ENCODE peak calls at places on chromosomes 1 and 21, in four cellular contexts. One of them, this sample, is unnamed.

GRCh38 chr1:248739580-248740205 is 15.9 kb downstream of the LYPD8 start:
- DNase-seq in KG1: no peak
- DNase-seq in HuH-7: no peak
- DNase-seq in mammary epithelial cell: no peak
- DNase-seq in this sample: no peak

GRCh38 chr1:11350265-11350664 is 77.3 kb downstream of the UBIAD1 start:
- DNase-seq in mammary epithelial cell: no peak
- DNase-seq in HuH-7: no peak
- DNase-seq in KG1: no peak
- DNase-seq in this sample: no peak

GRCh38 chr1:52032785-52033131 is 852 bp downstream of the KTI12 start:
- DNase-seq in KG1: no peak
- DNase-seq in mammary epithelial cell: no peak
- DNase-seq in HuH-7: peak
- DNase-seq in this sample: no peak

GRCh38 chr1:36420409-36420808 is 22.7 kb upstream of the LSM10 start:
- DNase-seq in KG1: no peak
- DNase-seq in mammary epithelial cell: no peak
- DNase-seq in HuH-7: no peak
- DNase-seq in this sample: no peak

GRCh38 chr1:214558002-214558770 is 6.8 kb upstream of the PTPN14 start:
- DNase-seq in mammary epithelial cell: peak
- DNase-seq in KG1: no peak
- DNase-seq in HuH-7: no peak
- DNase-seq in this sample: peak

GRCh38 chr1:44057293-44057692 is 26.0 kb upstream of the SLC6A9 start:
- DNase-seq in mammary epithelial cell: no peak
- DNase-seq in KG1: no peak
- DNase-seq in HuH-7: no peak
- DNase-seq in this sample: peak

GRCh38 chr1:65264197-65264929 is 45.0 kb upstream of the DNAJC6 start:
- DNase-seq in HuH-7: peak
- DNase-seq in KG1: no peak
- DNase-seq in mammary epithelial cell: peak
- DNase-seq in this sample: no peak

GRCh38 chr1:236176337-236177336 is 34.3 kb downstream of the GPR137B start:
- DNase-seq in KG1: no peak
- DNase-seq in HuH-7: no peak
- DNase-seq in mammary epithelial cell: no peak
- DNase-seq in this sample: no peak

GRCh38 chr21:33848252-33848953 is 67.2 kb downstream of the ATP5PO start:
- DNase-seq in mammary epithelial cell: peak
- DNase-seq in KG1: no peak
- DNase-seq in HuH-7: no peak
- DNase-seq in this sample: no peak

GRCh38 chr1:238960071-238960470 is 426.3 kb upstream of the CHRM3 start:
- DNase-seq in KG1: no peak
- DNase-seq in mammary epithelial cell: peak
- DNase-seq in HuH-7: no peak
- DNase-seq in this sample: no peak

GRCh38 chr1:27349784-27350672 is 8.2 kb downstream of the SYTL1 start:
- DNase-seq in mammary epithelial cell: no peak
- DNase-seq in HuH-7: peak
- DNase-seq in KG1: no peak
- DNase-seq in this sample: no peak

GRCh38 chr1:5943373-5944068 is 48.7 kb downstream of the NPHP4 start:
- DNase-seq in mammary epithelial cell: no peak
- DNase-seq in HuH-7: no peak
- DNase-seq in KG1: no peak
- DNase-seq in this sample: no peak

GRCh38 chr1:77014396-77014795 is 147.1 kb downstream of the ST6GALNAC5 start:
- DNase-seq in KG1: no peak
- DNase-seq in mammary epithelial cell: no peak
- DNase-seq in HuH-7: no peak
- DNase-seq in this sample: no peak

GRCh38 chr21:29771491-29772066 is 168.2 kb downstream of the GRIK1 start:
- DNase-seq in KG1: no peak
- DNase-seq in HuH-7: no peak
- DNase-seq in mammary epithelial cell: peak
- DNase-seq in this sample: no peak

This sample was measured in Kasumi-1.